ENCODE peak calls at places on chromosomes 4 and X, in four cellular contexts. C, D, K and W are unnamed samples.

GRCh38 chrX:136055651-136056221 is 70.5 kb downstream of the SLC9A6 start:
- DNase-seq in C (no peak), D (no peak), K (no peak), W (peak)

GRCh38 chrX:119105826-119106225 is 21.8 kb downstream of the KIAA1210 start:
- DNase-seq in C (no peak), D (no peak), K (no peak), W (peak)

GRCh38 chr4:146245246-146245645 is 30.9 kb downstream of the REELD1 start:
- DNase-seq in C (peak), D (no peak), K (no peak), W (peak)

GRCh38 chr4:6391852-6392188 is 80.6 kb downstream of the PPP2R2C start:
- DNase-seq in C (no peak), D (no peak), K (no peak), W (no peak)

GRCh38 chr4:22500128-22500611 is 15.7 kb downstream of the ADGRA3 start:
- DNase-seq in C (peak), D (no peak), K (no peak), W (no peak)

GRCh38 chr4:125313497-125313896 is 1.3 kb upstream of the FAT4 start:
- DNase-seq in C (no peak), D (peak), K (no peak), W (peak)

GRCh38 chrX:151713859-151714258 is 2.0 kb upstream of the FATE1 start:
- DNase-seq in C (peak), D (no peak), K (peak), W (peak)

GRCh38 chr4:119692001-119692400 is 63.4 kb upstream of the PDE5A start:
- DNase-seq in C (no peak), D (no peak), K (no peak), W (peak)

GRCh38 chrX:35699642-35700041 is 98.5 kb upstream of the MAGEB16 start:
- DNase-seq in C (no peak), D (no peak), K (no peak), W (no peak)

GRCh38 chrX:136162827-136163427 is 15.6 kb downstream of the FHL1 start:
- DNase-seq in C (peak), D (no peak), K (peak), W (peak)

GRCh38 chr4:66095065-66095464 is 424.8 kb upstream of the EPHA5 start:
- DNase-seq in C (no peak), D (no peak), K (no peak), W (no peak)